ENCODE peak calls at places on chromosome 15, in four cellular contexts. One of them, this sample, is unnamed.

GRCh38 chr15:40266828-40267304 is 16.0 kb downstream of the ANKRD63 start:
- DNase-seq in choroid plexus epithelial cell: peak
- DNase-seq in brain microvascular endothelial cell: peak
- DNase-seq in GM06990: no peak
- DNase-seq in this sample: peak

GRCh38 chr15:41512078-41512394 is 1.6 kb downstream of the LTK start:
- DNase-seq in GM06990: no peak
- DNase-seq in choroid plexus epithelial cell: no peak
- DNase-seq in brain microvascular endothelial cell: no peak
- DNase-seq in this sample: no peak

GRCh38 chr15:40844543-40844981 is 714 bp downstream of the SPINT1 start:
- DNase-seq in GM06990: peak
- DNase-seq in brain microvascular endothelial cell: no peak
- DNase-seq in choroid plexus epithelial cell: peak
- DNase-seq in this sample: no peak

GRCh38 chr15:66401130-66402021 is 14.7 kb downstream of the MAP2K1 start:
- DNase-seq in brain microvascular endothelial cell: no peak
- DNase-seq in choroid plexus epithelial cell: no peak
- DNase-seq in GM06990: peak
- DNase-seq in this sample: no peak

GRCh38 chr15:73800662-73801345 is 47.7 kb upstream of the INSYN1 start:
- DNase-seq in brain microvascular endothelial cell: peak
- DNase-seq in GM06990: no peak
- DNase-seq in choroid plexus epithelial cell: peak
- DNase-seq in this sample: peak

GRCh38 chr15:42939841-42940240 is 19.3 kb upstream of the TTBK2 start:
- DNase-seq in GM06990: no peak
- DNase-seq in brain microvascular endothelial cell: no peak
- DNase-seq in choroid plexus epithelial cell: no peak
- DNase-seq in this sample: no peak

GRCh38 chr15:26891448-26891881 is 24.6 kb downstream of the GABRA5 start:
- DNase-seq in choroid plexus epithelial cell: peak
- DNase-seq in brain microvascular endothelial cell: peak
- DNase-seq in GM06990: no peak
- DNase-seq in this sample: peak

GRCh38 chr15:99305761-99306505 is 54.7 kb downstream of the LRRC28 start:
- DNase-seq in choroid plexus epithelial cell: peak
- DNase-seq in brain microvascular endothelial cell: peak
- DNase-seq in GM06990: no peak
- DNase-seq in this sample: peak

GRCh38 chr15:67563092-67563491 is 20.6 kb downstream of the MAP2K5 start:
- DNase-seq in GM06990: no peak
- DNase-seq in choroid plexus epithelial cell: no peak
- DNase-seq in brain microvascular endothelial cell: no peak
- DNase-seq in this sample: no peak
- H3K4me3 ChIP-seq in GM06990: no peak
- H3K4me3 ChIP-seq in choroid plexus epithelial cell: no peak
- H3K4me3 ChIP-seq in brain microvascular endothelial cell: no peak
- H3K4me3 ChIP-seq in this sample: no peak

DNA sequence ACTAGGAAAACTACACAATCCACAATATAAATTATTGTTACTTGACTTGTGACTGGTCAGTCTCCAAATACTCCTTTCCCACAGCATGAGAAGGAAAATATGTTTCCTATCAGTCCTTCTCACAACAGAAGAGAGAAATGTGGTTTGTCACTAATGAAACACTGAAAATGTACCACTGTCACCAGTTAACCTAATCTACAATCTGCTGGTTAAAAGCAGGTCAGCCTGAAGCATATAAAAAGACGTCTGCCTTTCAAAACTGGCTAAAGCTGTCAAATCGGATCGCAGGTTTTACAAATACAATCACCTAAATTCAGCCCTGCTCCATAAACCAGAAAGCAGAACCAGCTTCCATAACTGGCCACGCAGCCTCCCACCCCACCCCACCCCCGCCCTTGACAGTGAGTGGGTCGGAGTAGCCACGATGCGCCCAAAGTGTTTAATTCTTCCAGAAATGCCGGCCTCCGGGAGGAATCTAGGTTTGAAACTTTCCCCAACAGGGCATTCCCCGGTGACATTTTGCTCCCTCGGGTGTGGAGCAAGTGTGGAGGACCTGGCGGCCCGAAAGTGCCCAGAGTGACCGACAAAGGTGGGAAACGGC is 699 bp downstream of the ETFA start:
- DNase-seq in brain microvascular endothelial cell: no peak
- DNase-seq in GM06990: no peak
- DNase-seq in choroid plexus epithelial cell: peak
- DNase-seq in this sample: no peak
- H3K4me3 ChIP-seq in brain microvascular endothelial cell: peak
- H3K4me3 ChIP-seq in GM06990: peak
- H3K4me3 ChIP-seq in choroid plexus epithelial cell: peak
- H3K4me3 ChIP-seq in this sample: peak

GRCh38 chr15:74955017-74955416 is 1.6 kb downstream of the RPP25 start:
- DNase-seq in GM06990: no peak
- DNase-seq in choroid plexus epithelial cell: no peak
- DNase-seq in brain microvascular endothelial cell: no peak
- DNase-seq in this sample: no peak

GRCh38 chr15:74957301-74958035 is 896 bp upstream of the RPP25 start:
- DNase-seq in choroid plexus epithelial cell: no peak
- DNase-seq in GM06990: no peak
- DNase-seq in brain microvascular endothelial cell: no peak
- DNase-seq in this sample: peak

GRCh38 chr15:74954515-74954914 is 2.1 kb downstream of the RPP25 start:
- DNase-seq in choroid plexus epithelial cell: peak
- DNase-seq in GM06990: no peak
- DNase-seq in brain microvascular endothelial cell: peak
- DNase-seq in this sample: peak

GRCh38 chr15:74956648-74957300 is at the start of gene RPP25:
- DNase-seq in GM06990: peak
- DNase-seq in brain microvascular endothelial cell: peak
- DNase-seq in choroid plexus epithelial cell: peak
- DNase-seq in this sample: peak

DNA sequence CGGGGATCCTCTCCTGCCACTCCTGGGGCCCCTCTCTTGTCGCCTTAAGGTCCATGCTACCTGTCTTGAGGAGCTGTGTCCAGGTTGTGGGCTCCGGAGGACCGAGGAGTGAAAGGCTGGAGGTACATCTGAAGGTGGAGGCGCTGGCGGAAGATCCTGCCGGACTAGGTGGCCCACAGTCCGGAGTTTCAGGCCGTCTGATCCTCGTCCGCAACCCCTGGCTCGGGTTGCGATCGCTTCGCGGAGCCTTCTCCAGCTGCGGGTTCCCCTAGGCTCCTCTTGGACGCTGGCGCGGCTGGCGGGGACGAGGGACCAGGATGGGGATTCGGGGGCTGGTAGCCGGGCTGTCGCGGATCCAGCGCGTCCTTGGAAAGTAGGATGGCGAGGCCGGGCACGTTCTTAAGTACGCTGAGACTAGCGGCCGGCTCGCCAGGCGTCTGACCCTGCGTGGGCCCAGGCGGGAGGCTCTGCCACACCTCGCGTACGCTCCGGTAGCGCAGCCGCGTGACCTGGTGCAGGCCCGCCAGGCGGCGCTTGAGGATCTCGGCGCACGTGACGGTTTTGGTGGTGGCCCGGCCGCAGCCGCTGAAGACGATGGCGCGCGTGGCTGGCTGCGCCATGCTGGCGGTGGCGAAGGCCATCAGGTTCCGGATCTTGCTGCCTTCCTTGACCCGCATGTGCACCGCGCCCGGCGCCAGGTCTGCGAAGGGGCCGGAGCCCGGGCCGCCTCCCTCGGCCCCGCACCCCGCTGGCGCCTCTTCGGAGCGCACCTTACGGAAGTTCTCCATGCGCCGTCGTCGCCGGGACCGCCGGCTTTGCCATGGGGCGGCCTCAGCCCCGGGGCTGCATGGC is 550 bp downstream of the RPP25 start:
- DNase-seq in choroid plexus epithelial cell: peak
- DNase-seq in brain microvascular endothelial cell: no peak
- DNase-seq in GM06990: peak
- DNase-seq in this sample: peak
- H3K4me3 ChIP-seq in choroid plexus epithelial cell: peak
- H3K4me3 ChIP-seq in brain microvascular endothelial cell: peak
- H3K4me3 ChIP-seq in GM06990: peak
- H3K4me3 ChIP-seq in this sample: peak

DNA sequence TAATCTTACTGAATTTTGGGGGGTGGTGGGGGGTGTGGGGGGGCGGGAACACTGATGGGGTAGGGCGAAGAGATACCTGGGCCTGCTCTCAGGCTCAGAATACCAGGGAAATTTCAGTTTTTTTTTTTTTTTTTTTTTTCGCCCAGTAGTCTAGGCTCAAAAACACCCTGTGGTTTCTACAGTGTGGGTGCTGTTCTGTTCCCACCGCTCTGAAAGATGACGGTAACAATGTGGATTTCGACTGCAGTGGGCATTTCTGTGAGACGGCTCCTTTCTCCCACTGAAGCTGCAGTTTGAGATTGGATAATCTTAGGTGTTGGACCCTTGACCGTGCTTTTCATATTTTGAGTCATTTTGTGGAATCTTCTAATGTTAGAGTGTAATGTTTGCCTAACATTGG is 143.8 kb upstream of the RGMA start:
- DNase-seq in brain microvascular endothelial cell: no peak
- DNase-seq in choroid plexus epithelial cell: no peak
- DNase-seq in GM06990: no peak
- DNase-seq in this sample: no peak
- H3K4me3 ChIP-seq in brain microvascular endothelial cell: no peak
- H3K4me3 ChIP-seq in choroid plexus epithelial cell: no peak
- H3K4me3 ChIP-seq in GM06990: no peak
- H3K4me3 ChIP-seq in this sample: no peak

DNA sequence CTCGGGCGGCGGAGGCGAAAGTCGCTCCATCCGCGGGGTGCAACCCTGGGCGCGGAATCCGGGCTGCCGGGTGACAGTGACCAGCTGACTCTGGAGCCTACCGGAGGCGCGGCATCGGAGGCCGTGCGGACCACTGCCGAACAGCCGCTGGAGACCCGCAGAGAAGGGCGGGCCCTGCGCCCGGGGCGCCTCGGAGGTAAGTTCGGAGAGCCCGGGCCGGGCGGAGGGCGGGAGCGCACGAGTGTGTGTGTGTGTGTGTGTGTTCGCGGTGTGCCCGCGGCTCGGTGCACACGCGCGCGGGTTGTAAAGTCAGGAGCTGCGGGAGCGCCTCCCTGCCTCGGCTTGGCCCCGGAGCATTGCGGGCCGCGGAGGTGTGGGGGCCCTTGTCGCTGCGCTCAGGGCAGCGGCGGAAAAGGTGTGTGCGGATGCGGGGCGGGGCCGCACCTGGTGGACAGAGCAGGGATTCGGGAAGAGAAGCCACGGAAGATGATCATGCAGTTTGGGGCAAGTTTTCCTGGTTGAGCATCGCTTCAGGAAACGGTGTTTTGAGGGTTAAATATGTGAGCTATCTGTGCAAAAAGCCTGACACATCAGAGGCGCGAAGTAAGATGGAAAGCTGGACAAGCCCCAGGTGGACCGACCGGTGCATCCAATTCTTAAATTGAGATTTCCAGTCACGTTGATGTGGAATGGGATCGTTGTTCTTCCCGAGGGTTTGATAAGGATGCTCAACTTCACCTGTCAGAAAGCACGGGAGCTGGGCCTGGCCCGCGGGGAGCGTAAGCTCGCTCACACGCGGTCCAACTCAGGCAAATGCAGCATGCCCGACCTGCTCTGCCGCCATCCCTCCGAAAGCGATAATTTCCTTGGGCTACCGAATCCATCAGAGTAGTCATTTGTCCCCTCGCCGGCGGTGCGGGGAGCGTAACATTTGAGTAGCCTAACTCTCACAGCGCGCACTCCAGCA is 492 bp downstream of the MINAR1 start:
- DNase-seq in GM06990: no peak
- DNase-seq in choroid plexus epithelial cell: peak
- DNase-seq in brain microvascular endothelial cell: no peak
- DNase-seq in this sample: no peak
- H3K4me3 ChIP-seq in GM06990: no peak
- H3K4me3 ChIP-seq in choroid plexus epithelial cell: peak
- H3K4me3 ChIP-seq in brain microvascular endothelial cell: peak
- H3K4me3 ChIP-seq in this sample: peak

GRCh38 chr15:89360294-89360971 is 25.8 kb upstream of the POLG start:
- DNase-seq in brain microvascular endothelial cell: no peak
- DNase-seq in choroid plexus epithelial cell: no peak
- DNase-seq in GM06990: no peak
- DNase-seq in this sample: no peak

GRCh38 chr15:89356634-89357298 is 22.1 kb upstream of the POLG start:
- DNase-seq in brain microvascular endothelial cell: no peak
- DNase-seq in choroid plexus epithelial cell: peak
- DNase-seq in GM06990: no peak
- DNase-seq in this sample: peak

GRCh38 chr15:89358755-89359439 is 24.3 kb upstream of the POLG start:
- DNase-seq in choroid plexus epithelial cell: peak
- DNase-seq in GM06990: peak
- DNase-seq in brain microvascular endothelial cell: peak
- DNase-seq in this sample: peak

GRCh38 chr15:89359471-89360293 is 25.1 kb upstream of the POLG start:
- DNase-seq in brain microvascular endothelial cell: no peak
- DNase-seq in choroid plexus epithelial cell: no peak
- DNase-seq in GM06990: no peak
- DNase-seq in this sample: no peak

DNA sequence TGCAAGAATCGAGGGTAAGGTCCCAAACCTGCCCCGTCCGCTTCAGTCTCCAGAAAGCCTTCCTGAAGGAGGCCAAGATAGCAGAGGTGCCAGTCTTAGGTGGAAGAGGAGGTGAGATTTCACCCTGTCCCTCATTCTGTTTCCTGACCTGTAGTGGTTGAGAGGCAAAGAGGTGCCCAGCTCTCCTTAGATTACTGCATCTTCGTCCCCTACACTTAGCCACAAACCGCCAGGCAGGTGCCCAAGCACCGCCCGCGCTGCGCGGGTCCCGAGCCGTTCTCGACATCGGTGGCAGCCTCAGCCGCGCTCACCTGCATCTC is 23.8 kb upstream of the POLG start:
- DNase-seq in choroid plexus epithelial cell: no peak
- DNase-seq in brain microvascular endothelial cell: no peak
- DNase-seq in GM06990: no peak
- DNase-seq in this sample: no peak
- H3K4me3 ChIP-seq in choroid plexus epithelial cell: no peak
- H3K4me3 ChIP-seq in brain microvascular endothelial cell: no peak
- H3K4me3 ChIP-seq in GM06990: peak
- H3K4me3 ChIP-seq in this sample: peak

GRCh38 chr15:94305133-94305532 is 73.8 kb downstream of the MCTP2 start:
- DNase-seq in choroid plexus epithelial cell: no peak
- DNase-seq in GM06990: peak
- DNase-seq in brain microvascular endothelial cell: no peak
- DNase-seq in this sample: no peak

GRCh38 chr15:94298359-94298758 is 67.0 kb downstream of the MCTP2 start:
- DNase-seq in brain microvascular endothelial cell: no peak
- DNase-seq in choroid plexus epithelial cell: peak
- DNase-seq in GM06990: no peak
- DNase-seq in this sample: no peak

GRCh38 chr15:94297543-94297942 is 66.2 kb downstream of the MCTP2 start:
- DNase-seq in choroid plexus epithelial cell: no peak
- DNase-seq in brain microvascular endothelial cell: no peak
- DNase-seq in GM06990: no peak
- DNase-seq in this sample: no peak

GRCh38 chr15:94295275-94295674 is 63.9 kb downstream of the MCTP2 start:
- DNase-seq in choroid plexus epithelial cell: no peak
- DNase-seq in brain microvascular endothelial cell: no peak
- DNase-seq in GM06990: no peak
- DNase-seq in this sample: no peak

GRCh38 chr15:94300612-94301011 is 69.3 kb downstream of the MCTP2 start:
- DNase-seq in GM06990: no peak
- DNase-seq in choroid plexus epithelial cell: no peak
- DNase-seq in brain microvascular endothelial cell: no peak
- DNase-seq in this sample: no peak
- H3K4me3 ChIP-seq in GM06990: no peak
- H3K4me3 ChIP-seq in choroid plexus epithelial cell: no peak
- H3K4me3 ChIP-seq in brain microvascular endothelial cell: no peak
- H3K4me3 ChIP-seq in this sample: no peak

This sample was measured in cardiac fibroblast.